ENCODE peak calls at places on chromosome 14, in four cellular contexts. Q, E, V and J are unnamed samples.

GRCh38 chr14:99350751-99351150 is 78.8 kb upstream of the BCL11B start:
- DNase-seq in E (no peak), Q (no peak), V (peak; percentile 44), J (no peak)

GRCh38 chr14:84453541-84453940 is 1076.4 kb upstream of the FLRT2 start:
- DNase-seq in Q (no peak), E (no peak), V (no peak), J (no peak)

GRCh38 chr14:54562334-54562733 is 4.6 kb upstream of the SAMD4A start:
- DNase-seq in V (no peak), Q (no peak), E (no peak), J (no peak)

GRCh38 chr14:94056579-94057308 is 24.3 kb downstream of the DDX24 start:
- DNase-seq in E (no peak), V (no peak), Q (no peak), J (no peak)

GRCh38 chr14:69323266-69323966 is 63.5 kb downstream of the GALNT16 start:
- DNase-seq in Q (no peak), V (no peak), E (no peak), J (no peak)

GRCh38 chr14:26008290-26008689 is 589.5 kb downstream of the NOVA1 start:
- DNase-seq in V (peak; percentile 0), Q (no peak), E (no peak), J (no peak)

GRCh38 chr14:29446971-29447370 is 480.7 kb downstream of the PRKD1 start:
- DNase-seq in E (no peak), V (no peak), Q (no peak), J (no peak)

GRCh38 chr14:58628381-58628780 is 9.4 kb upstream of the DACT1 start:
- DNase-seq in E (no peak), V (no peak), Q (no peak), J (no peak)

GRCh38 chr14:69427596-69427995 is 29.1 kb downstream of the SLC39A9 start:
- DNase-seq in E (no peak), Q (no peak), V (no peak), J (no peak)

GRCh38 chr14:66600416-66600815 is 92.5 kb downstream of the GPHN start:
- DNase-seq in V (no peak), Q (no peak), E (no peak), J (no peak)

GRCh38 chr14:96735509-96735908 is 61.7 kb upstream of the VRK1 start:
- DNase-seq in V (peak; percentile 42), Q (no peak), E (no peak), J (no peak)

GRCh38 chr14:76320486-76320885 is 55.5 kb upstream of the ESRRB start:
- DNase-seq in Q (no peak), E (no peak), V (no peak), J (no peak)

GRCh38 chr14:99604766-99605298 is 825 bp upstream of the CCDC85C start:
- DNase-seq in E (no peak), V (peak; percentile 82), Q (peak; percentile 22), J (no peak)

GRCh38 chr14:68255697-68256178 is 436.2 kb downstream of the RAD51B start:
- DNase-seq in V (no peak), E (no peak), Q (no peak), J (no peak)

GRCh38 chr14:21768116-21768874 is 94.7 kb upstream of the OR4E1 start:
- DNase-seq in E (peak; percentile 42), V (peak; percentile 11), Q (peak; percentile 28), J (peak; percentile 32)

GRCh38 chr14:72699852-72700257 is 194.0 kb downstream of the DPF3 start:
- DNase-seq in E (no peak), V (no peak), Q (peak; percentile 31), J (no peak)

GRCh38 chr14:58861546-58861945 is 223.8 kb downstream of the DACT1 start:
- DNase-seq in V (no peak), Q (no peak), E (no peak), J (no peak)

GRCh38 chr14:105971593-105972500 is 445.5 kb downstream of the TMEM121 start:
- DNase-seq in V (no peak), E (no peak), Q (no peak), J (no peak)

GRCh38 chr14:89533136-89533535 is 116.1 kb upstream of the FOXN3 start:
- DNase-seq in E (no peak), V (no peak), Q (no peak), J (no peak)

GRCh38 chr14:56501909-56502530 is 77.6 kb upstream of the TMEM260 start:
- DNase-seq in Q (no peak), E (no peak), V (no peak), J (no peak)

GRCh38 chr14:96176811-96177211 is 27.8 kb upstream of the BDKRB2 start:
- DNase-seq in Q (no peak), V (no peak), E (no peak), J (no peak)

GRCh38 chr14:72634910-72635647 is 258.8 kb downstream of the DPF3 start:
- DNase-seq in Q (no peak), E (no peak), V (no peak), J (no peak)

GRCh38 chr14:58705066-58705465 is 67.3 kb downstream of the DACT1 start:
- DNase-seq in E (no peak), Q (no peak), V (peak; percentile 21), J (no peak)

GRCh38 chr14:99643343-99643742 is 1.6 kb upstream of the HHIPL1 start:
- DNase-seq in Q (no peak), E (no peak), V (no peak), J (no peak)

GRCh38 chr14:32378284-32378683 is 49.2 kb downstream of the AKAP6 start:
- DNase-seq in V (no peak), Q (no peak), E (no peak), J (no peak)

GRCh38 chr14:55448146-55448614 is 7.8 kb upstream of the TBPL2 start:
- DNase-seq in V (no peak), E (no peak), Q (peak; percentile 20), J (peak; percentile 100)

GRCh38 chr14:59631237-59631636 is 54.6 kb upstream of the CCDC175 start:
- DNase-seq in E (peak; percentile 9), V (peak; percentile 39), Q (peak; percentile 31), J (no peak)

GRCh38 chr14:86203843-86204242 is 673.9 kb downstream of the FLRT2 start:
- DNase-seq in Q (no peak), E (no peak), V (no peak), J (no peak)

GRCh38 chr14:38217538-38217937 is 9.8 kb downstream of the SSTR1 start:
- DNase-seq in V (no peak), E (no peak), Q (no peak), J (no peak)

GRCh38 chr14:85175556-85175955 is 354.4 kb upstream of the FLRT2 start:
- DNase-seq in V (no peak), Q (no peak), E (no peak), J (no peak)

GRCh38 chr14:99910337-99911268 is 117.4 kb downstream of the EML1 start:
- DNase-seq in E (peak; percentile 16), Q (no peak), V (no peak), J (no peak)

GRCh38 chr14:54709867-54710266 is 142.9 kb downstream of the SAMD4A start:
- DNase-seq in Q (no peak), V (no peak), E (peak; percentile 17), J (no peak)

GRCh38 chr14:64786296-64787149 is 82.3 kb downstream of the PLEKHG3 start:
- DNase-seq in Q (no peak), V (no peak), E (no peak), J (no peak)

GRCh38 chr14:91373591-91374245 is 43.9 kb downstream of the CCDC88C start:
- DNase-seq in E (no peak), V (peak; percentile 55), Q (no peak), J (no peak)
- TF ChIP-seq ELF1 in E (no peak), V (no peak), Q (no peak), J (no peak)

GRCh38 chr14:102457491-102457890 is 52.1 kb downstream of the ANKRD9 start:
- DNase-seq in V (no peak), E (no peak), Q (no peak), J (no peak)

GRCh38 chr14:102451064-102451352 is 58.6 kb downstream of the ANKRD9 start:
- DNase-seq in V (no peak), E (no peak), Q (no peak), J (no peak)

GRCh38 chr14:102450206-102451063 is 59.1 kb downstream of the ANKRD9 start:
- DNase-seq in V (no peak), Q (no peak), E (no peak), J (no peak)

GRCh38 chr14:102452302-102452701 is 57.3 kb downstream of the ANKRD9 start:
- DNase-seq in E (no peak), Q (no peak), V (no peak), J (no peak)

DNA sequence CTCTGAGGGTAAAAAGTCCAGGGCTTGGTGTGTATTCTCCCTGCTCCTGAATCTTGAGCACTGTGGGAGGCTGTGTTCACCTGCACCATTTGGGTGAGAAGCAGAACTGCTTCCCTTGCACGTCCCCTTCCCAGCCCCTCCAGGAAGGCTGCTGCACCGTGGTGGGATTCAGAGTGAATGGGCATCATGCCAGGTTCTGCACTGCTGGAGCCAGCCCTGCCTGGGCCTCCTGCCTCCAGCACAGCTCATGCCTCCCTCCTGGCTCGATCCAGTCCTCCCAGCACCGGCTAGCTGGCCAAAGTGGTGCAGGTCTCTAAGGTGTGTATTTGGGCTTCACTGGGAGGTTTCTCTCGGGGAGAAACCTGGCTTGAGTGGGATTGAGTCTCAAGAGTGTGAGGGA is 54.9 kb downstream of the ANKRD9 start:
- DNase-seq in E (no peak), V (no peak), Q (no peak), J (no peak)
- TF ChIP-seq ELF1 in E (no peak), V (no peak), Q (no peak), J (no peak)

GRCh38 chr14:23044840-23045239 is 2.8 kb downstream of the PSMB11 start:
- DNase-seq in Q (no peak), E (no peak), V (no peak), J (no peak)
- TF ChIP-seq ELF1 in Q (no peak), E (no peak), V (no peak), J (no peak)

DNA sequence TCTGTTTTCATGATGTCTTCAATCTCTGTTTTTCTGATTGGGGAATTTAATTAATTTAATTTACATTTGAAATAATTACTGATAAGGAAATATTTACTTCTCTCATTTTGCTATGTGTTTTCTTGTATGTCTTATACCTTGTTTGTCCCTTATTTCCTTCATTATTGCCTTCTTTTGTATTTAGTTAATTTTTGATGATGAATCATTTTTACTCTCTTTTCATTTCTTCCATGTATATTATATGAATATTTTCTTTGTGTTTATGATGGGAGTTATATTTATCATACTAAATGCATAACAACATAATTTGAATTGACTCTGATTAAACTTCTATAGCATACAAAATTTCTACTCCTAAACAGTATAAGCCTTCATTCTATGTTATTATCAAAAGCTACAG is 309.6 kb downstream of the LRFN5 start:
- DNase-seq in V (no peak), Q (no peak), E (no peak), J (no peak)
- TF ChIP-seq ELF1 in V (no peak), Q (no peak), E (no peak), J (no peak)

DNA sequence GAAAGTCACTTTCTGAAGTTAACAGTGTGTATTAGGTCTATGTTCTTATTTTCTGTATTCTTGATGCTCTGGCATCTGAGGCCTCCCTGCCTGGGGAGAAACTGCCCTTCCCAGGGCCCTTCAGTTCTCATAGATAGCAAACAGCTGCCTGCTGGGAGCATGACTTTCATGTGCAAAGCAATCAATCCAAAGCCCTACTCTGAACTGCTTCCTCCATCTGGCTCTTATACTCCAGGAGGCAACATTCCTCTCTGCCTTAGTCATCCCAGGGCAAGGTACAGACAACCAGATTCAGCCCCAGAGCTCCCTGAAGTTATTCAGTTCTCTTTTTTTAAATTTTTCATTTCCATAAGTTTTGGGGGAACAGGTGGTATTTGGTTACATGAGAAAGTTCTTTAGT is 41.7 kb upstream of the RIN3 start:
- DNase-seq in V (no peak), E (peak; percentile 73), Q (no peak), J (peak; percentile 62)
- TF ChIP-seq ELF1 in V (no peak), E (no peak), Q (no peak), J (no peak)